ENCODE peak calls at places on chromosomes 1 and 21, in six cellular contexts. One of them, this sample, is unnamed.

GRCh38 chr1:43499882-43500281 is 30.8 kb upstream of the PTPRF start:
- DNase-seq in PC-9: no peak
- DNase-seq in keratinocyte: no peak
- DNase-seq in AG04449: no peak
- DNase-seq in WERI-Rb-1: no peak
- DNase-seq in tibial artery: no peak
- DNase-seq in this sample: no peak

GRCh38 chr1:41613646-41614592 is 129.4 kb upstream of the EDN2 start:
- DNase-seq in keratinocyte: no peak
- DNase-seq in tibial artery: no peak
- DNase-seq in PC-9: no peak
- DNase-seq in AG04449: no peak
- DNase-seq in WERI-Rb-1: peak
- DNase-seq in this sample: no peak

GRCh38 chr1:233295775-233296322 is 324 bp upstream of the PCNX2 start:
- DNase-seq in tibial artery: no peak
- DNase-seq in AG04449: no peak
- DNase-seq in PC-9: no peak
- DNase-seq in keratinocyte: no peak
- DNase-seq in WERI-Rb-1: peak
- DNase-seq in this sample: no peak

GRCh38 chr1:38608202-38608864 is 251.2 kb downstream of the RRAGC start:
- DNase-seq in AG04449: no peak
- DNase-seq in keratinocyte: no peak
- DNase-seq in WERI-Rb-1: peak
- DNase-seq in tibial artery: no peak
- DNase-seq in PC-9: no peak
- DNase-seq in this sample: no peak

GRCh38 chr1:60848583-60849188 is 233.7 kb upstream of the NFIA start:
- DNase-seq in PC-9: peak
- DNase-seq in tibial artery: no peak
- DNase-seq in WERI-Rb-1: no peak
- DNase-seq in keratinocyte: no peak
- DNase-seq in AG04449: no peak
- DNase-seq in this sample: no peak

GRCh38 chr1:58763214-58763613 is 20.6 kb downstream of the JUN start:
- DNase-seq in tibial artery: no peak
- DNase-seq in AG04449: no peak
- DNase-seq in PC-9: no peak
- DNase-seq in WERI-Rb-1: no peak
- DNase-seq in keratinocyte: no peak
- DNase-seq in this sample: no peak

GRCh38 chr1:219582310-219582709 is 30.6 kb downstream of the ZC3H11B start:
- DNase-seq in tibial artery: no peak
- DNase-seq in PC-9: no peak
- DNase-seq in AG04449: no peak
- DNase-seq in WERI-Rb-1: no peak
- DNase-seq in keratinocyte: no peak
- DNase-seq in this sample: no peak

GRCh38 chr1:58870298-58870676 is 86.4 kb upstream of the JUN start:
- DNase-seq in keratinocyte: no peak
- DNase-seq in PC-9: peak
- DNase-seq in AG04449: no peak
- DNase-seq in tibial artery: no peak
- DNase-seq in WERI-Rb-1: no peak
- DNase-seq in this sample: no peak

GRCh38 chr21:36204980-36205379 is 48.4 kb downstream of the DOP1B start:
- DNase-seq in AG04449: no peak
- DNase-seq in WERI-Rb-1: no peak
- DNase-seq in tibial artery: no peak
- DNase-seq in PC-9: no peak
- DNase-seq in keratinocyte: no peak
- DNase-seq in this sample: no peak

GRCh38 chr21:45468971-45469272 is 64.0 kb downstream of the COL18A1 start:
- DNase-seq in AG04449: no peak
- DNase-seq in PC-9: no peak
- DNase-seq in tibial artery: no peak
- DNase-seq in keratinocyte: no peak
- DNase-seq in WERI-Rb-1: no peak
- DNase-seq in this sample: no peak
- H3K4me3 ChIP-seq in AG04449: no peak
- H3K4me3 ChIP-seq in PC-9: no peak
- H3K4me3 ChIP-seq in tibial artery: no peak
- H3K4me3 ChIP-seq in keratinocyte: no peak
- H3K4me3 ChIP-seq in WERI-Rb-1: no peak
- H3K4me3 ChIP-seq in this sample: no peak

DNA sequence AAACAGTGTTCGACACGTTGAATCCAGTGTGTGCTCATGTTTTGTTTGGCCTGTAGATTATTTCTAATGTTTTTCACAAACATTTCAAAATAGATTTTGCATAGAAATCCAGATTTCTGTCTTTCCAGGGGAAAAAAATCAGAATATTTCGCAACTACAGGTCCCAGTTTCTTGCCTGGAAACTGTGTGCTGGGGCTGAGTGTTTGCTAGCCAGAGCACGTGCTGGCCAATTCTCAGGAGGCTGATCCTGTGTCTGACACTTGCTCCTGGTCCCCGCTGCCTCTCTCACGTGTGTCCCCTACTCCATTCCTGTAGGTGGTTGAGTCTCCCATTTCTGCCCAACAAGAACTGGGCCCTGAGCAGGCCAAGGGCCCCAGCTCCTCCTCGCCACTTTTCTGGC is 2.4 kb downstream of the MAB21L3 start:
- DNase-seq in PC-9: no peak
- DNase-seq in AG04449: no peak
- DNase-seq in WERI-Rb-1: no peak
- DNase-seq in tibial artery: no peak
- DNase-seq in keratinocyte: no peak
- DNase-seq in this sample: no peak
- H3K4me3 ChIP-seq in PC-9: no peak
- H3K4me3 ChIP-seq in AG04449: no peak
- H3K4me3 ChIP-seq in WERI-Rb-1: no peak
- H3K4me3 ChIP-seq in tibial artery: no peak
- H3K4me3 ChIP-seq in keratinocyte: no peak
- H3K4me3 ChIP-seq in this sample: no peak

GRCh38 chr1:8016244-8017241 is 9.6 kb downstream of the ERRFI1 start:
- DNase-seq in WERI-Rb-1: no peak
- DNase-seq in tibial artery: no peak
- DNase-seq in AG04449: no peak
- DNase-seq in keratinocyte: no peak
- DNase-seq in PC-9: no peak
- DNase-seq in this sample: no peak
- H3K4me3 ChIP-seq in WERI-Rb-1: no peak
- H3K4me3 ChIP-seq in tibial artery: no peak
- H3K4me3 ChIP-seq in AG04449: no peak
- H3K4me3 ChIP-seq in keratinocyte: no peak
- H3K4me3 ChIP-seq in PC-9: peak
- H3K4me3 ChIP-seq in this sample: peak

DNA sequence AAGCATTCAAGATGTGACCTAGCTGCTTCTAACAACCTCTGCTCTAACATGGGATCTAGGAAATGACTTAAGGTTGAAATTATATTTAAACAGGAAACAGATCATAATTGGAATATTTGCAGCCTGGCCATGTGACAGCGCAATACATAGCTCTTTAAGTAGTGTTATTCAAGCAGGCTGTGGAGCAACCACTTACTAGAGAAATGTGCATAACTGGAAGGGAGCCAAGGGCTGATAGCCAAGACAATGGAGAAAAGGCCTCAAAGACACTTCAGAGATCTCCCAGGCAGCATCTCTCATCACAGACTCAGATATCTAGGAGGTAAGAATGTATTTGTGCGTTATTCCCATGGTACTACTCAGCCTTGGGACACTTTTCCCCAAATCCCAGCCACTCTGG is 823.0 kb upstream of the PRMT6 start:
- DNase-seq in AG04449: no peak
- DNase-seq in tibial artery: no peak
- DNase-seq in PC-9: no peak
- DNase-seq in keratinocyte: no peak
- DNase-seq in WERI-Rb-1: no peak
- DNase-seq in this sample: no peak
- H3K4me3 ChIP-seq in AG04449: no peak
- H3K4me3 ChIP-seq in tibial artery: no peak
- H3K4me3 ChIP-seq in PC-9: no peak
- H3K4me3 ChIP-seq in keratinocyte: no peak
- H3K4me3 ChIP-seq in WERI-Rb-1: no peak
- H3K4me3 ChIP-seq in this sample: no peak

DNA sequence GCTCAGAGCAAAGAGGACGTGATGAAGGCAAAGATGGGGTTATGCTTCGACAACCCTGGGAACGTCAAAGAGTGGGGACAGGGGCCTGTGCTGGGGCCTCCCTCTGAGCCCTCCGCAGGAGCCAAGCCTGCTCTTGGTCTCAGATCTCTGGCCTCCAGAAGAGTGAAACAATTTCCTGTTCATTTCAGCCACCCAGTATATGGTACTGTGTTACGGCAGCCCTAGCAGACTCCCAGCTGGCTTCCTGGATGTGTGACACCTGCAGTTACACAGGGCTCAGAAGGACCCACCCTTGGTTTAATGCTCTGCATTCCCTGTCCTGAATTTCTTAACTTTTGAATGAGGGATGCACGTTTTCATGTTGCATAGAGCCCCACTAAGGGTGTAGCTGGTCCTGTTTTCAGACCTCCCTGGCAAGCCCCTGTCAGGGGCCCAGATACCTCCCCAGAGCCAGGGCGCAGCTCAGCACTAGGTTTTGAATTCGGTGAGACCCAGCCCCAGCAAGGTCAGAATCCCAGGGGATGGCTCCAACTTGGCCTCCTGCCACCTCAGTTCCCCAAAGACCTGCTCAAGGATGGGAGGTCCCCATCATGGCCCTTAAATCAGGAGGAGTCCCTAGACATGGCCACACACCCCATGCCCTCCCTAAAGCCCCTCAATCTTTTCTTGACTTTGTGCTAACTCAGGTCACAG is 79.0 kb upstream of the IFFO2 start:
- DNase-seq in keratinocyte: no peak
- DNase-seq in WERI-Rb-1: no peak
- DNase-seq in AG04449: no peak
- DNase-seq in PC-9: no peak
- DNase-seq in tibial artery: no peak
- DNase-seq in this sample: no peak
- H3K4me3 ChIP-seq in keratinocyte: no peak
- H3K4me3 ChIP-seq in WERI-Rb-1: no peak
- H3K4me3 ChIP-seq in AG04449: no peak
- H3K4me3 ChIP-seq in PC-9: no peak
- H3K4me3 ChIP-seq in tibial artery: no peak
- H3K4me3 ChIP-seq in this sample: no peak

DNA sequence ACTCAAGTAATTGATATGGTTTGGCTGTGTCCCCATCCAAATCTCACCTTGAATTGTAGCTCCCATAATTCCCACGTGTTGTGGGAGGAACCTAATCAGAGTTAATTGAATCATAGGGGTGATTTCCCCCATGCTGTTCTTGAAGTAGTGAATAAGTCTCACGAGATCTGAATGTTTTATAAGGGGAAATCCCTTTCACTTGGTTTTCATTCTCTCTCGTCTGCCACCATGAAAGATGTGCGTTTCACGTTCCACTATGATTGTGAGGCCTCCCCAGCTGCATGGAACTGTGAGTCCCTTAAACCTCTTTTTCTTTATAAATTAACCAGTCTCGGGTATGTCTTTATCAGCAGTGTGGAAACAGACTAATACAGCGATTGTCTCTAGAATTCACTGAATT is 135.4 kb downstream of the BACH1 start:
- DNase-seq in WERI-Rb-1: no peak
- DNase-seq in PC-9: no peak
- DNase-seq in keratinocyte: no peak
- DNase-seq in tibial artery: no peak
- DNase-seq in AG04449: no peak
- DNase-seq in this sample: no peak
- H3K4me3 ChIP-seq in WERI-Rb-1: no peak
- H3K4me3 ChIP-seq in PC-9: no peak
- H3K4me3 ChIP-seq in keratinocyte: no peak
- H3K4me3 ChIP-seq in tibial artery: no peak
- H3K4me3 ChIP-seq in AG04449: no peak
- H3K4me3 ChIP-seq in this sample: no peak